ENCODE peak calls at places on chromosomes 16 and 17, in ten cellular contexts. T, G, H, C, X, E, R, U, Y and P are unnamed samples.

GRCh38 chr16:68235105-68235881 is 634 bp downstream of the ESRP2 start:
- DNase-seq in T (peak; percentile 12), G (no peak), H (no peak), C (no peak), X (no peak), E (no peak), R (no peak), U (no peak), Y (no peak), P (no peak)

GRCh38 chr16:14600164-14600563 is 29.9 kb downstream of the PARN start:
- DNase-seq in T (no peak), G (no peak), H (no peak), C (no peak), X (no peak), E (no peak), R (no peak), U (no peak), Y (no peak), P (no peak)

GRCh38 chr17:35778641-35779196 is 16.7 kb downstream of the MMP28 start:
- DNase-seq in T (no peak), G (no peak), H (no peak), C (no peak), X (no peak), E (no peak), R (no peak), U (no peak), Y (no peak), P (no peak)

GRCh38 chr17:1137465-1137894 is 42.3 kb downstream of the ABR start:
- DNase-seq in T (no peak), G (no peak), H (no peak), C (no peak), X (no peak), E (no peak), R (no peak), U (no peak), Y (no peak), P (peak; percentile 2)

GRCh38 chr16:83992624-83993023 is 24.6 kb downstream of the NECAB2 start:
- DNase-seq in T (no peak), G (no peak), H (no peak), C (no peak), X (no peak), E (no peak), R (no peak), U (no peak), Y (peak; percentile 25), P (no peak)

GRCh38 chr17:46836500-46836899 is 14.9 kb upstream of the WNT9B start:
- DNase-seq in T (no peak), G (no peak), H (no peak), C (no peak), X (no peak), E (no peak), R (no peak), U (no peak), Y (no peak), P (no peak)

GRCh38 chr16:13098536-13098935 is 197.1 kb downstream of the SHISA9 start:
- DNase-seq in T (no peak), G (no peak), H (no peak), C (no peak), X (no peak), E (no peak), R (no peak), U (no peak), Y (no peak), P (no peak)

GRCh38 chr16:78727536-78727935 is 628.1 kb downstream of the WWOX start:
- DNase-seq in T (no peak), G (no peak), H (no peak), C (no peak), X (no peak), E (no peak), R (no peak), U (no peak), Y (no peak), P (no peak)

GRCh38 chr16:54493076-54493475 is 206.5 kb upstream of the IRX3 start:
- DNase-seq in T (no peak), G (no peak), H (no peak), C (no peak), X (no peak), E (no peak), R (no peak), U (no peak), Y (no peak), P (no peak)

GRCh38 chr17:77258638-77259037 is 117.9 kb downstream of the SEC14L1 start:
- DNase-seq in T (no peak), G (no peak), H (no peak), C (no peak), X (no peak), E (no peak), R (no peak), U (no peak), Y (no peak), P (no peak)

GRCh38 chr17:49565948-49566491 is 9.7 kb upstream of the NXPH3 start:
- DNase-seq in T (no peak), G (no peak), H (peak; percentile 94), C (no peak), X (peak; percentile 40), E (no peak), R (no peak), U (no peak), Y (peak; percentile 94), P (peak; percentile 70)

GRCh38 chr17:29645516-29646051 is 22.9 kb upstream of the CORO6 start:
- DNase-seq in T (no peak), G (no peak), H (peak; percentile 85), C (no peak), X (no peak), E (no peak), R (no peak), U (no peak), Y (peak; percentile 86), P (no peak)

GRCh38 chr17:66775881-66776400 is 59.0 kb upstream of the CACNG5 start:
- DNase-seq in T (no peak), G (no peak), H (no peak), C (no peak), X (no peak), E (no peak), R (no peak), U (no peak), Y (no peak), P (no peak)

GRCh38 chr16:78213751-78214150 is 114.3 kb downstream of the WWOX start:
- DNase-seq in T (no peak), G (no peak), H (no peak), C (no peak), X (no peak), E (no peak), R (no peak), U (no peak), Y (no peak), P (no peak)

GRCh38 chr17:245020-245419 is 63.6 kb upstream of the DOC2B start:
- DNase-seq in T (no peak), G (no peak), H (no peak), C (no peak), X (no peak), E (no peak), R (no peak), U (no peak), Y (no peak), P (no peak)

GRCh38 chr16:11258553-11259287 is 2.7 kb upstream of the SOCS1 start:
- DNase-seq in T (no peak), G (no peak), H (peak; percentile 76), C (no peak), X (peak; percentile 50), E (no peak), R (no peak), U (no peak), Y (peak; percentile 42), P (no peak)

GRCh38 chr17:42135664-42136653 is 13.4 kb downstream of the HSPB9 start:
- DNase-seq in T (no peak), G (no peak), H (peak; percentile 84), C (no peak), X (peak; percentile 66), E (no peak), R (no peak), U (no peak), Y (peak; percentile 64), P (no peak)

GRCh38 chr17:60590075-60590474 is 9.9 kb upstream of the PPM1D start:
- DNase-seq in T (no peak), G (no peak), H (no peak), C (no peak), X (no peak), E (no peak), R (no peak), U (no peak), Y (no peak), P (no peak)

GRCh38 chr17:50209472-50210248 is 8.2 kb upstream of the COL1A1 start:
- DNase-seq in T (no peak), G (no peak), H (peak; percentile 93), C (peak; percentile 85), X (peak; percentile 33), E (no peak), R (no peak), U (no peak), Y (peak; percentile 99), P (no peak)

GRCh38 chr16:23950898-23951297 is 115.1 kb downstream of the PRKCB start:
- DNase-seq in T (no peak), G (no peak), H (no peak), C (no peak), X (no peak), E (no peak), R (no peak), U (no peak), Y (no peak), P (no peak)

GRCh38 chr16:30354423-30355143 is 525 bp downstream of the CD2BP2 start:
- DNase-seq in T (no peak), G (no peak), H (peak; percentile 36), C (no peak), X (no peak), E (no peak), R (no peak), U (no peak), Y (no peak), P (no peak)

GRCh38 chr17:57760001-57760400 is 14.9 kb upstream of the CCDC182 start:
- DNase-seq in T (no peak), G (no peak), H (no peak), C (no peak), X (no peak), E (no peak), R (no peak), U (no peak), Y (no peak), P (no peak)

GRCh38 chr16:15552507-15552906 is 90.4 kb downstream of the MARF1 start:
- DNase-seq in T (no peak), G (no peak), H (no peak), C (no peak), X (no peak), E (no peak), R (no peak), U (no peak), Y (no peak), P (no peak)

GRCh38 chr17:18951941-18952842 is at the start of gene SLC5A10:
- DNase-seq in T (no peak), G (no peak), H (no peak), C (no peak), X (no peak), E (no peak), R (no peak), U (no peak), Y (no peak), P (no peak)

GRCh38 chr16:12639044-12639443 is 164.6 kb downstream of the CPPED1 start:
- DNase-seq in T (no peak), G (no peak), H (no peak), C (no peak), X (no peak), E (no peak), R (no peak), U (no peak), Y (no peak), P (no peak)

GRCh38 chr17:44892250-44892649 is 7.0 kb downstream of the EFTUD2 start:
- DNase-seq in T (no peak), G (no peak), H (no peak), C (no peak), X (no peak), E (no peak), R (no peak), U (no peak), Y (no peak), P (no peak)

GRCh38 chr17:21676281-21677111 is 15.8 kb upstream of the KCNJ18 start:
- DNase-seq in T (no peak), G (no peak), H (no peak), C (no peak), X (no peak), E (no peak), R (no peak), U (no peak), Y (no peak), P (no peak)

GRCh38 chr17:31584436-31585279 is 193.2 kb downstream of the RAB11FIP4 start:
- DNase-seq in T (no peak), G (no peak), H (no peak), C (no peak), X (no peak), E (no peak), R (no peak), U (no peak), Y (no peak), P (no peak)